ENCODE peak calls at places on chromosome 12, in seven cellular contexts. T is pancreas, Q is fibroblast of villous mesenchyme, A is tibial artery, K is BJ, U is mammary epithelial cell, G is vagina. J is an unnamed sample.

GRCh38 chr12:41634096-41634495 is 446.0 kb downstream of the PDZRN4 start:
- DNase-seq in T (no peak), A (no peak), K (no peak), U (no peak), G (no peak), Q (no peak), J (no peak)

GRCh38 chr12:125983784-125984510 is 918.7 kb downstream of the AACS start:
- DNase-seq in U (no peak), T (peak), K (no peak), Q (no peak), A (no peak), G (no peak), J (no peak)

GRCh38 chr12:83996671-83997070 is 915.9 kb downstream of the SLC6A15 start:
- DNase-seq in Q (no peak), T (no peak), G (no peak), A (no peak), U (peak), K (no peak), J (no peak)

GRCh38 chr12:79525357-79525756 is 165.4 kb downstream of the PAWR start:
- DNase-seq in A (no peak), K (no peak), G (no peak), T (no peak), U (no peak), Q (no peak), J (no peak)

GRCh38 chr12:106648736-106649135 is 65.9 kb downstream of the RFX4 start:
- DNase-seq in K (no peak), G (no peak), U (no peak), T (no peak), Q (no peak), A (no peak), J (no peak)

GRCh38 chr12:106096376-106096775 is 42.4 kb downstream of the NUAK1 start:
- DNase-seq in K (no peak), A (peak), T (no peak), U (no peak), Q (peak), G (no peak), J (no peak)

GRCh38 chr12:110436231-110436630 is 13.9 kb downstream of the ARPC3 start:
- DNase-seq in A (no peak), U (no peak), Q (no peak), K (no peak), T (no peak), G (no peak), J (no peak)

GRCh38 chr12:129903092-129903945 is 506 bp downstream of the TMEM132D start:
- DNase-seq in K (no peak), T (no peak), A (no peak), U (no peak), Q (no peak), G (no peak), J (no peak)

GRCh38 chr12:53048780-53049401 is 974 bp upstream of the TNS2 start:
- DNase-seq in G (peak), Q (peak), U (no peak), K (no peak), A (peak), T (peak), J (peak)

GRCh38 chr12:78359530-78359929 is 505.0 kb upstream of the SYT1 start:
- DNase-seq in U (no peak), A (no peak), T (no peak), Q (peak), K (peak), G (no peak), J (peak)

GRCh38 chr12:26513357-26514043 is 318.1 kb downstream of the SSPN start:
- DNase-seq in K (no peak), Q (no peak), G (no peak), U (no peak), A (no peak), T (no peak), J (no peak)

GRCh38 chr12:51906452-51907082 is 737 bp upstream of the ACVRL1 start:
- DNase-seq in U (no peak), Q (no peak), T (no peak), K (no peak), G (no peak), A (peak), J (no peak)

GRCh38 chr12:109822951-109823411 is 10.2 kb downstream of the TRPV4 start:
- DNase-seq in K (no peak), T (peak), G (no peak), Q (no peak), A (no peak), U (peak), J (no peak)

GRCh38 chr12:124774462-124775167 is 89.0 kb downstream of the SCARB1 start:
- DNase-seq in A (no peak), K (peak), U (peak), Q (peak), T (no peak), G (no peak), J (peak)

GRCh38 chr12:87678453-87678852 is 350.7 kb downstream of the C12orf50 start:
- DNase-seq in Q (peak), A (no peak), G (no peak), T (no peak), K (no peak), U (peak), J (peak)

GRCh38 chr12:95147836-95148235 is 69.4 kb downstream of the FGD6 start:
- DNase-seq in Q (no peak), K (no peak), U (peak), A (no peak), G (no peak), T (no peak), J (no peak)

GRCh38 chr12:40188558-40189320 is 36.1 kb upstream of the LRRK2 start:
- DNase-seq in Q (no peak), A (no peak), U (no peak), T (no peak), K (no peak), G (no peak), J (no peak)

GRCh38 chr12:104719700-104720345 is 238.3 kb downstream of the SLC41A2 start:
- DNase-seq in G (no peak), T (no peak), Q (no peak), K (no peak), A (no peak), U (no peak), J (no peak)

GRCh38 chr12:104722541-104723534 is 235.3 kb downstream of the SLC41A2 start:
- DNase-seq in U (no peak), A (no peak), K (no peak), Q (no peak), T (no peak), G (no peak), J (no peak)

GRCh38 chr12:104720346-104721064 is 237.6 kb downstream of the SLC41A2 start:
- DNase-seq in A (no peak), T (no peak), K (no peak), Q (peak), U (no peak), G (no peak), J (no peak)

GRCh38 chr12:104721944-104722343 is 236.1 kb downstream of the SLC41A2 start:
- DNase-seq in G (no peak), A (no peak), U (no peak), K (no peak), Q (no peak), T (no peak), J (no peak)

DNA sequence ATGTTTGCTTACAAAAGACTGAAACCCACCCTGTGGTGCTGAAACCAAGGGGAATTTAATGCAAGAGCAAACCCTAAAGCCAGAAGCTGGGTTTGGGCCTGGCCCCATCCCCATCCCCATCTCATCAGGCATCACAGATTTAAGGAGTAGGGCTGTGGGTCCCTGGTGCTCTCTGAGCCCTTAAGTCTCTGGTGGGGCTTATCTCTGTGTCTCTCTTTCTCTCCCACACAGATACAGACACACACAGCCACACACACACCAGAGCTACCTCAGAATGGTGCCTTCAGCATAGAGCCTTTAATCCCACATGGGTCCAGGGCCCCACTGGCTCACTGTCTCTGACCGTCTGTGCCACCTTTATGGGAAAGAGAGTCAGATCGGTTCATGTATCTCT is 237.0 kb downstream of the SLC41A2 start:
- DNase-seq in K (no peak), U (no peak), Q (no peak), T (no peak), G (no peak), A (no peak), J (no peak)
- H3K4me3 ChIP-seq in K (no peak), U (no peak), Q (no peak), T (no peak), G (peak), A (peak), J (no peak)

DNA sequence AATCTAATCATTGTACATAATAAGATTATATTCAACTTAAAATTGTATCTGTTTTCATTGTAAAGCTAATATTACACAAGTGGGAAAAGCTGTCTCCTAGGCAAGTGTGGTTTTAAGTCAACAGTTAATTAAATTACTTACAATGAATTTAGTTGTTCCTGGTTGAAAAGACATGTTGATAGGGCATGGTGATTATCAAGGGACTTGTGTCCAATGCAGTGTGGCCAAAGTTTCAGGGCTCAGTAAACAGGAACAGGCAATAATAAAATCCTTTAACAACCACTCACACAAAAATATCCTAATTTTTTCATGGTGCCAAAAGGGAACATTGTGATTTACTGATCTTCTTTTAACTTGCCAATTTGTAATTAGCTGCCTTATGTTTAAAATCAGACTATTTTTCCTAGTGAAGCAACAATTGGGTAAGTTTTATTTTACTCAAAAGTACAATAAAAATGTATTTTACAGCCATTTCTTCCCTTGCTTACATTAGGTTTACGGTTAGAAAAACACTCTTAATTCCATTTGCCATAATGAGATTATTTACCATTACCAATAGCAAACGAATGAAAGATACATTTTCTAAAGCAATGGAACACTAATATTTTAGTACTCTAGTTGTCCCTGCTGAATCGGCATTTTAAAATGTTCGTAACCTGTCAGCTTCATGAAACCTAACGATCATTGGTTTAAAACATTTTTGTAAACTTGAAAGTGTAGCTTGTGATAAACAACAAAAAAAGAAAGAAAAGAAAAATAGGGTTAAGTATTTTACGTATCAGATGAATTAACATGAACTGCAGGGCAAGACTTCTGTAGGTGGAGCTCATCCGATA is 1.8 kb upstream of the WNK1 start:
- DNase-seq in A (no peak), T (no peak), U (no peak), Q (no peak), K (no peak), G (no peak), J (no peak)
- H3K4me3 ChIP-seq in A (peak), T (peak), U (peak), Q (peak), K (peak), G (peak), J (peak)

DNA sequence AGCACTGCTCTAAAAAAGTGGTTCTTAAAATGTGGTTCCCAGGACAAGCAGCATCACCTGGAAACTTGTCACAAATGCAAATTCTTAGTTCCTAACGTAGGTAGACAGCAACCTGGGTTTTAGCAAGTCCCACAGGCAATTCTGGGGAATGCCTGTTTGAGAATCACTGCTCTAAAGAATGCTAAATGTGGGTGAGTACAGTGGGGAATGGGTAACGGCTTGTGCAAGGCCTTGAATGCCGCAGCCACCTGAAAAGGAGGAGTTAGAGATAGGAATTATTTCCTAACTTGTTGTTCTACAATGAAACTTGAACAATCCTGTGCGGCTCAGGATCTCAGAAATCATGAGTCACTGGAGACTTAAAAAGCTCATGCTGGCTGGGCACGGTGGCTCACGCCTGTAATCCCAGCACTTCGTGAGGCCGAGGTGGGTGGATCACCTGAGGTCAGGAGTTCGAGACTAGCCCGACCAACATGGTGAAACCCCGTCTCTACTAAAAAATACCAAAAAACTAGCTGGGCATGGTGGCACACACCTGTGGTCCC is 34.9 kb downstream of the GNS start:
- DNase-seq in G (no peak), T (no peak), U (no peak), A (no peak), K (no peak), Q (no peak), J (no peak)
- H3K4me3 ChIP-seq in G (no peak), T (no peak), U (no peak), A (no peak), K (no peak), Q (no peak), J (no peak)

GRCh38 chr12:31835276-31835882 is 106.6 kb upstream of the AMN1 start:
- DNase-seq in T (no peak), K (no peak), Q (no peak), G (no peak), A (no peak), U (no peak), J (no peak)

GRCh38 chr12:31828057-31828456 is 99.2 kb upstream of the AMN1 start:
- DNase-seq in G (no peak), Q (no peak), T (no peak), K (no peak), A (no peak), U (no peak), J (no peak)

GRCh38 chr12:31834158-31834557 is 105.3 kb upstream of the AMN1 start:
- DNase-seq in Q (no peak), G (no peak), T (no peak), K (no peak), U (no peak), A (no peak), J (no peak)

GRCh38 chr12:31833541-31833840 is 104.7 kb upstream of the AMN1 start:
- DNase-seq in U (no peak), A (no peak), K (no peak), T (no peak), G (no peak), Q (no peak), J (no peak)

GRCh38 chr12:31832740-31833540 is 104.1 kb upstream of the AMN1 start:
- DNase-seq in G (no peak), A (no peak), T (no peak), K (no peak), Q (no peak), U (no peak), J (no peak)
- H3K4me3 ChIP-seq in G (no peak), A (no peak), T (no peak), K (no peak), Q (no peak), U (no peak), J (no peak)

GRCh38 chr12:115507951-115508722 is 769.4 kb downstream of the MED13L start:
- DNase-seq in T (no peak), G (no peak), A (no peak), U (no peak), K (no peak), Q (no peak), J (no peak)
- H3K4me3 ChIP-seq in T (no peak), G (no peak), A (no peak), U (no peak), K (no peak), Q (no peak), J (no peak)

GRCh38 chr12:54259194-54260011 is 20.5 kb downstream of the CBX5 start:
- DNase-seq in A (peak), T (peak), U (peak), G (no peak), K (no peak), Q (peak), J (peak)
- H3K4me3 ChIP-seq in A (peak), T (peak), U (peak), G (peak), K (peak), Q (peak), J (peak)

GRCh38 chr12:47894652-47895051 is 10.1 kb downstream of the VDR start:
- DNase-seq in G (no peak), A (no peak), U (no peak), T (no peak), Q (no peak), K (no peak), J (no peak)
- H3K4me3 ChIP-seq in G (no peak), A (no peak), U (no peak), T (no peak), Q (no peak), K (no peak), J (no peak)

J was measured in skeletal muscle cell.